ENCODE peak calls at places on chromosomes 7 and 10, in four cellular contexts. One of them, this sample, is unnamed.

GRCh38 chr7:27647052-27647451 is 15.6 kb downstream of the HIBADH start:
- DNase-seq in cardiac fibroblast: peak; percentile 57
- DNase-seq in lung: no peak
- DNase-seq in transverse colon: no peak
- DNase-seq in this sample: no peak

GRCh38 chr7:37112882-37113281 is 335.8 kb downstream of the ELMO1 start:
- DNase-seq in transverse colon: no peak
- DNase-seq in lung: no peak
- DNase-seq in cardiac fibroblast: no peak
- DNase-seq in this sample: no peak

GRCh38 chr10:73859441-73860049 is 14.8 kb downstream of the CAMK2G start:
- DNase-seq in lung: no peak
- DNase-seq in cardiac fibroblast: no peak
- DNase-seq in transverse colon: peak; percentile 34
- DNase-seq in this sample: no peak

GRCh38 chr10:77372400-77372799 is 265.2 kb downstream of the KCNMA1 start:
- DNase-seq in transverse colon: no peak
- DNase-seq in lung: no peak
- DNase-seq in cardiac fibroblast: no peak
- DNase-seq in this sample: no peak

GRCh38 chr7:25758559-25758958 is 393.4 kb upstream of the NFE2L3 start:
- DNase-seq in cardiac fibroblast: no peak
- DNase-seq in lung: no peak
- DNase-seq in transverse colon: no peak
- DNase-seq in this sample: no peak

GRCh38 chr10:105150486-105150885 is 509.4 kb downstream of the SORCS3 start:
- DNase-seq in lung: no peak
- DNase-seq in cardiac fibroblast: no peak
- DNase-seq in transverse colon: no peak
- DNase-seq in this sample: peak; percentile 28

GRCh38 chr7:114783413-114783812 is 138.5 kb upstream of the MDFIC start:
- DNase-seq in transverse colon: no peak
- DNase-seq in lung: no peak
- DNase-seq in cardiac fibroblast: no peak
- DNase-seq in this sample: no peak

GRCh38 chr7:38744746-38745145 is 113.6 kb upstream of the AMPH start:
- DNase-seq in transverse colon: no peak
- DNase-seq in lung: no peak
- DNase-seq in cardiac fibroblast: peak; percentile 71
- DNase-seq in this sample: peak; percentile 58

GRCh38 chr7:20784311-20785210 is 2.1 kb downstream of the SP8 start:
- DNase-seq in transverse colon: no peak
- DNase-seq in cardiac fibroblast: no peak
- DNase-seq in lung: no peak
- DNase-seq in this sample: peak; percentile 36

GRCh38 chr10:125662616-125663015 is 20.3 kb downstream of the TEX36 start:
- DNase-seq in lung: no peak
- DNase-seq in cardiac fibroblast: no peak
- DNase-seq in transverse colon: no peak
- DNase-seq in this sample: peak; percentile 60

GRCh38 chr7:113367187-113367586 is 248.8 kb upstream of the SMIM30 start:
- DNase-seq in transverse colon: no peak
- DNase-seq in lung: no peak
- DNase-seq in cardiac fibroblast: no peak
- DNase-seq in this sample: peak; percentile 10

GRCh38 chr7:126202177-126202576 is 1050.6 kb downstream of the GRM8 start:
- DNase-seq in transverse colon: no peak
- DNase-seq in cardiac fibroblast: no peak
- DNase-seq in lung: no peak
- DNase-seq in this sample: no peak

GRCh38 chr7:149280661-149281507 is 18.9 kb downstream of the ZNF783 start:
- DNase-seq in transverse colon: no peak
- DNase-seq in lung: no peak
- DNase-seq in cardiac fibroblast: no peak
- DNase-seq in this sample: no peak

GRCh38 chr7:30159698-30160143 is 24.9 kb downstream of the MTURN start:
- DNase-seq in transverse colon: peak; percentile 41
- DNase-seq in cardiac fibroblast: peak; percentile 22
- DNase-seq in lung: no peak
- DNase-seq in this sample: no peak

GRCh38 chr10:18340496-18341051 is 200.3 kb downstream of the CACNB2 start:
- DNase-seq in transverse colon: no peak
- DNase-seq in cardiac fibroblast: peak; percentile 38
- DNase-seq in lung: no peak
- DNase-seq in this sample: peak; percentile 45

GRCh38 chr7:150990416-150991186 is at the start of gene NOS3:
- DNase-seq in transverse colon: no peak
- DNase-seq in cardiac fibroblast: no peak
- DNase-seq in lung: no peak
- DNase-seq in this sample: no peak

GRCh38 chr7:154898973-154899855 is 103.7 kb downstream of the PAXIP1 start:
- DNase-seq in lung: no peak
- DNase-seq in transverse colon: no peak
- DNase-seq in cardiac fibroblast: no peak
- DNase-seq in this sample: no peak

GRCh38 chr7:77935652-77936348 is 137.2 kb downstream of the PHTF2 start:
- DNase-seq in lung: no peak
- DNase-seq in transverse colon: no peak
- DNase-seq in cardiac fibroblast: peak; percentile 22
- DNase-seq in this sample: no peak

GRCh38 chr7:70267381-70267780 is 669.1 kb downstream of the AUTS2 start:
- DNase-seq in lung: no peak
- DNase-seq in cardiac fibroblast: no peak
- DNase-seq in transverse colon: no peak
- DNase-seq in this sample: no peak

GRCh38 chr7:106049139-106049725 is 62.9 kb downstream of the SYPL1 start:
- DNase-seq in transverse colon: no peak
- DNase-seq in lung: no peak
- DNase-seq in cardiac fibroblast: no peak
- DNase-seq in this sample: no peak

GRCh38 chr7:94511763-94512162 is 2.2 kb downstream of the CASD1 start:
- DNase-seq in cardiac fibroblast: no peak
- DNase-seq in transverse colon: no peak
- DNase-seq in lung: peak; percentile 32
- DNase-seq in this sample: no peak

GRCh38 chr10:21092683-21093524 is 195.8 kb upstream of the NEBL start:
- DNase-seq in lung: no peak
- DNase-seq in transverse colon: no peak
- DNase-seq in cardiac fibroblast: peak; percentile 88
- DNase-seq in this sample: no peak

GRCh38 chr10:116247701-116248100 is 25.3 kb downstream of the GFRA1 start:
- DNase-seq in cardiac fibroblast: no peak
- DNase-seq in lung: no peak
- DNase-seq in transverse colon: no peak
- DNase-seq in this sample: no peak

GRCh38 chr7:142585425-142585824 is 163.8 kb upstream of the PRSS1 start:
- DNase-seq in lung: no peak
- DNase-seq in transverse colon: no peak
- DNase-seq in cardiac fibroblast: no peak
- DNase-seq in this sample: no peak

GRCh38 chr10:105963450-105963849 is 1201.1 kb downstream of the SORCS1 start:
- DNase-seq in transverse colon: no peak
- DNase-seq in lung: no peak
- DNase-seq in cardiac fibroblast: no peak
- DNase-seq in this sample: peak; percentile 5

GRCh38 chr7:131325179-131325840 is 2.4 kb upstream of the MKLN1 start:
- DNase-seq in transverse colon: no peak
- DNase-seq in cardiac fibroblast: no peak
- DNase-seq in lung: no peak
- DNase-seq in this sample: peak; percentile 7

GRCh38 chr7:37592366-37592765 is 91.2 kb upstream of the GPR141 start:
- DNase-seq in transverse colon: no peak
- DNase-seq in lung: no peak
- DNase-seq in cardiac fibroblast: no peak
- DNase-seq in this sample: no peak

GRCh38 chr7:115613836-115614235 is 416.7 kb downstream of the TFEC start:
- DNase-seq in transverse colon: no peak
- DNase-seq in lung: no peak
- DNase-seq in cardiac fibroblast: no peak
- DNase-seq in this sample: no peak

GRCh38 chr7:127884066-127884559 is 147.1 kb downstream of the LRRC4 start:
- DNase-seq in transverse colon: no peak
- DNase-seq in cardiac fibroblast: no peak
- DNase-seq in lung: no peak
- DNase-seq in this sample: no peak

GRCh38 chr10:129544205-129545202 is 77.5 kb downstream of the MGMT start:
- DNase-seq in transverse colon: no peak
- DNase-seq in lung: no peak
- DNase-seq in cardiac fibroblast: no peak
- DNase-seq in this sample: no peak

GRCh38 chr7:47571355-47572100 is 10.4 kb downstream of the TNS3 start:
- DNase-seq in lung: peak; percentile 76
- DNase-seq in cardiac fibroblast: peak; percentile 92
- DNase-seq in transverse colon: peak; percentile 62
- DNase-seq in this sample: peak; percentile 95

GRCh38 chr7:131020759-131021219 is 286.8 kb upstream of the KLF14 start:
- DNase-seq in transverse colon: no peak
- DNase-seq in cardiac fibroblast: no peak
- DNase-seq in lung: no peak
- DNase-seq in this sample: no peak

GRCh38 chr10:1241322-1241890 is 185.2 kb downstream of the WDR37 start:
- DNase-seq in lung: no peak
- DNase-seq in cardiac fibroblast: no peak
- DNase-seq in transverse colon: no peak
- DNase-seq in this sample: no peak

GRCh38 chr7:8176370-8177081 is 85.4 kb downstream of the ICA1 start:
- DNase-seq in transverse colon: peak; percentile 39
- DNase-seq in lung: no peak
- DNase-seq in cardiac fibroblast: no peak
- DNase-seq in this sample: no peak

GRCh38 chr7:112185005-112185834 is 21.0 kb downstream of the DOCK4 start:
- DNase-seq in cardiac fibroblast: no peak
- DNase-seq in transverse colon: no peak
- DNase-seq in lung: no peak
- DNase-seq in this sample: peak; percentile 26

GRCh38 chr10:122368502-122369254 is 5.8 kb upstream of the PLEKHA1 start:
- DNase-seq in lung: no peak
- DNase-seq in cardiac fibroblast: no peak
- DNase-seq in transverse colon: no peak
- DNase-seq in this sample: no peak
- TF ChIP-seq CTCF in lung: no peak
- TF ChIP-seq CTCF in cardiac fibroblast: no peak
- TF ChIP-seq CTCF in transverse colon: no peak
- TF ChIP-seq CTCF in this sample: no peak

GRCh38 chr7:10973061-10973941 is at the start of gene PHF14:
- DNase-seq in transverse colon: peak; percentile 98
- DNase-seq in cardiac fibroblast: peak; percentile 98
- DNase-seq in lung: peak; percentile 96
- DNase-seq in this sample: peak; percentile 95

GRCh38 chr7:10977113-10977512 is 3.4 kb downstream of the PHF14 start:
- DNase-seq in transverse colon: no peak
- DNase-seq in lung: no peak
- DNase-seq in cardiac fibroblast: no peak
- DNase-seq in this sample: no peak

GRCh38 chr7:10973942-10974716 is 457 bp downstream of the PHF14 start:
- DNase-seq in cardiac fibroblast: peak; percentile 41
- DNase-seq in transverse colon: peak; percentile 37
- DNase-seq in lung: no peak
- DNase-seq in this sample: peak; percentile 39

GRCh38 chr7:10974717-10975032 is 1.0 kb downstream of the PHF14 start:
- DNase-seq in lung: no peak
- DNase-seq in transverse colon: no peak
- DNase-seq in cardiac fibroblast: no peak
- DNase-seq in this sample: no peak

GRCh38 chr7:10972174-10972573 is 1.5 kb upstream of the PHF14 start:
- DNase-seq in lung: no peak
- DNase-seq in cardiac fibroblast: no peak
- DNase-seq in transverse colon: no peak
- DNase-seq in this sample: no peak
- H3K4me3 ChIP-seq in lung: no peak overlapping the region
- H3K4me3 ChIP-seq in cardiac fibroblast: no peak overlapping the region
- H3K4me3 ChIP-seq in transverse colon: no peak overlapping the region
- H3K4me3 ChIP-seq in this sample: no peak overlapping the region

DNA sequence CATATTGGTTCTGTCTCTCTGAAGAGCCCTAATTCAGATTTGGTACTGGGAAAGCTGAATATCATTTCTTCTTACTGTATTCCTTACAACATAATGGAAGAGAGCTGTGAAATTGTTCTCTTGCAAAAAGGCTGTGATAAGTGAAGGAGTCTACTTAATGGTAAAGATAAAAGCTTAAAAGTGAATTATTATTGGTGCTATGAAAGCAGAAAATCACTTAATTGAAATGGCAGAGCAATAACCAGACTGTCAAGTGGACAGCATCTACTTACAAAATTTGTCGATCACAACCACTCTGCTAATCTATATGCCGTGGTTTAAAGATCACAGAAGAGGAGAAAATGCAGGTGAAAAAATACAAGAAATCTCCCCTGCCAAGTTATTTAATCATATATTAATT is 264.7 kb upstream of the TEX47 start:
- DNase-seq in lung: no peak
- DNase-seq in cardiac fibroblast: no peak
- DNase-seq in transverse colon: no peak
- DNase-seq in this sample: no peak
- TF ChIP-seq CTCF in lung: no peak
- TF ChIP-seq CTCF in cardiac fibroblast: no peak
- TF ChIP-seq CTCF in transverse colon: no peak
- TF ChIP-seq CTCF in this sample: no peak

GRCh38 chr7:92135490-92135889 is 1.2 kb upstream of the CYP51A1 start:
- DNase-seq in lung: no peak
- DNase-seq in transverse colon: no peak
- DNase-seq in cardiac fibroblast: peak; percentile 57
- DNase-seq in this sample: no peak
- H3K4me3 ChIP-seq in lung: no peak overlapping the region
- H3K4me3 ChIP-seq in transverse colon: peak overlapping the region; percentile 82
- H3K4me3 ChIP-seq in cardiac fibroblast: peak overlapping the region; percentile 92
- H3K4me3 ChIP-seq in this sample: peak overlapping the region; percentile 95

GRCh38 chr10:9869777-9870176 is 1147.9 kb upstream of the CELF2 start:
- DNase-seq in cardiac fibroblast: no peak
- DNase-seq in transverse colon: no peak
- DNase-seq in lung: no peak
- DNase-seq in this sample: no peak

GRCh38 chr10:9868499-9868898 is 1149.2 kb upstream of the CELF2 start:
- DNase-seq in cardiac fibroblast: no peak
- DNase-seq in transverse colon: no peak
- DNase-seq in lung: no peak
- DNase-seq in this sample: no peak

GRCh38 chr10:9863559-9864121 is 1154.0 kb upstream of the CELF2 start:
- DNase-seq in lung: no peak
- DNase-seq in transverse colon: no peak
- DNase-seq in cardiac fibroblast: no peak
- DNase-seq in this sample: no peak

GRCh38 chr10:9869185-9869584 is 1148.5 kb upstream of the CELF2 start:
- DNase-seq in transverse colon: no peak
- DNase-seq in lung: no peak
- DNase-seq in cardiac fibroblast: no peak
- DNase-seq in this sample: no peak
- TF ChIP-seq CTCF in transverse colon: no peak
- TF ChIP-seq CTCF in lung: no peak
- TF ChIP-seq CTCF in cardiac fibroblast: no peak
- TF ChIP-seq CTCF in this sample: no peak